ENCODE peak calls at places on chromosomes 7 and 10, in six cellular contexts. E is fibroblast of lung, M is NB4, D is astrocyte of the cerebellum, A is fibroblast of mammary gland, Z is choroid plexus epithelial cell. T is an unnamed sample.

GRCh38 chr7:141460781-141461715 is 90.2 kb upstream of the AGK start:
- DNase-seq in E (peak), M (no peak), D (no peak), A (peak), Z (no peak), T (no peak)

GRCh38 chr7:149459540-149460433 is 1.1 kb downstream of the ZNF777 start:
- DNase-seq in E (peak), M (peak), D (no peak), A (no peak), Z (peak), T (no peak)

GRCh38 chr10:29858352-29859267 is 200.8 kb downstream of the JCAD start:
- DNase-seq in E (peak), M (peak), D (no peak), A (peak), Z (peak), T (peak)

GRCh38 chr10:48187713-48188541 is 86.6 kb downstream of the FRMPD2 start:
- DNase-seq in E (no peak), M (no peak), D (no peak), A (no peak), Z (no peak), T (peak)

GRCh38 chr10:71606721-71607430 is 112.7 kb downstream of the C10orf105 start:
- DNase-seq in E (no peak), M (no peak), D (no peak), A (no peak), Z (no peak), T (no peak)

GRCh38 chr10:77084431-77085144 is 553.0 kb downstream of the KCNMA1 start:
- DNase-seq in E (no peak), M (no peak), D (no peak), A (peak), Z (no peak), T (no peak)

GRCh38 chr7:51317582-51317910 is 937 bp upstream of the COBL start:
- DNase-seq in E (no peak), M (no peak), D (no peak), A (no peak), Z (no peak), T (no peak)

GRCh38 chr7:70484255-70484654 is 647.7 kb upstream of the GALNT17 start:
- DNase-seq in E (no peak), M (no peak), D (peak), A (no peak), Z (no peak), T (no peak)

GRCh38 chr7:151759591-151760042 is 117.3 kb downstream of the PRKAG2 start:
- DNase-seq in E (peak), M (peak), D (peak), A (peak), Z (peak), T (no peak)

GRCh38 chr7:91126762-91127161 is 137.5 kb upstream of the FZD1 start:
- DNase-seq in E (no peak), M (no peak), D (no peak), A (no peak), Z (no peak), T (no peak)

GRCh38 chr7:1274876-1275684 is 42.4 kb downstream of the UNCX start:
- DNase-seq in E (no peak), M (no peak), D (no peak), A (no peak), Z (no peak), T (no peak)

GRCh38 chr7:1941464-1942025 is 271.5 kb downstream of the ELFN1 start:
- DNase-seq in E (no peak), M (peak), D (no peak), A (no peak), Z (no peak), T (no peak)

GRCh38 chr10:8428654-8429053 is 374.2 kb downstream of the GATA3 start:
- DNase-seq in E (no peak), M (no peak), D (no peak), A (no peak), Z (no peak), T (no peak)

GRCh38 chr7:147567043-147567442 is 1023.5 kb upstream of the C7orf33 start:
- DNase-seq in E (no peak), M (no peak), D (no peak), A (peak), Z (no peak), T (no peak)

GRCh38 chr7:13879994-13880686 is 109.3 kb downstream of the ETV1 start:
- DNase-seq in E (peak), M (no peak), D (no peak), A (peak), Z (no peak), T (no peak)

GRCh38 chr10:46245381-46245900 is 41.4 kb upstream of the ANTXRL start:
- DNase-seq in E (no peak), M (no peak), D (no peak), A (no peak), Z (no peak), T (no peak)

GRCh38 chr10:3660753-3661152 is 124.3 kb downstream of the KLF6 start:
- DNase-seq in E (no peak), M (no peak), D (no peak), A (no peak), Z (no peak), T (no peak)

GRCh38 chr10:62077330-62078015 is 176.0 kb downstream of the ARID5B start:
- DNase-seq in E (no peak), M (no peak), D (no peak), A (no peak), Z (no peak), T (no peak)

GRCh38 chr7:108057951-108058391 is 55.0 kb upstream of the LAMB1 start:
- DNase-seq in E (no peak), M (no peak), D (no peak), A (no peak), Z (no peak), T (no peak)

GRCh38 chr7:116216956-116217570 is 6.7 kb downstream of the TES start:
- DNase-seq in E (no peak), M (no peak), D (no peak), A (no peak), Z (peak), T (no peak)

GRCh38 chr10:123681285-123681684 is 15.1 kb downstream of the GPR26 start:
- DNase-seq in E (no peak), M (no peak), D (no peak), A (no peak), Z (no peak), T (no peak)

GRCh38 chr10:14358886-14359573 is 28.3 kb upstream of the FRMD4A start:
- DNase-seq in E (peak), M (no peak), D (peak), A (no peak), Z (no peak), T (no peak)

GRCh38 chr7:55020481-55020871 is 1.7 kb downstream of the EGFR start:
- DNase-seq in E (peak), M (no peak), D (no peak), A (peak), Z (peak), T (no peak)

GRCh38 chr10:109895095-109895818 is 28.1 kb downstream of the XPNPEP1 start:
- DNase-seq in E (peak), M (no peak), D (peak), A (peak), Z (peak), T (no peak)

GRCh38 chr7:127895360-127895759 is 135.9 kb downstream of the LRRC4 start:
- DNase-seq in E (no peak), M (no peak), D (no peak), A (no peak), Z (no peak), T (no peak)

GRCh38 chr7:148773344-148773743 is 74.6 kb downstream of the CUL1 start:
- DNase-seq in E (peak), M (peak), D (peak), A (no peak), Z (peak), T (no peak)

GRCh38 chr7:73423519-73424485 is 9.8 kb upstream of the FZD9 start:
- DNase-seq in E (peak), M (no peak), D (no peak), A (no peak), Z (peak), T (no peak)

GRCh38 chr10:92897916-92898315 is 49.6 kb downstream of the EXOC6 start:
- DNase-seq in E (no peak), M (peak), D (no peak), A (peak), Z (no peak), T (no peak)

GRCh38 chr7:91067266-91067665 is 197.0 kb upstream of the FZD1 start:
- DNase-seq in E (no peak), M (no peak), D (no peak), A (no peak), Z (no peak), T (no peak)

GRCh38 chr7:23347682-23348180 is 48.6 kb downstream of the MALSU1 start:
- DNase-seq in E (peak), M (peak), D (peak), A (peak), Z (peak), T (no peak)

GRCh38 chr10:75117996-75118395 is 6.5 kb downstream of the SAMD8 start:
- DNase-seq in E (no peak), M (no peak), D (no peak), A (peak), Z (peak), T (no peak)

GRCh38 chr10:69413221-69413865 is 3.4 kb downstream of the TACR2 start:
- DNase-seq in E (peak), M (peak), D (peak), A (peak), Z (peak), T (no peak)

GRCh38 chr7:2605608-2606538 is 25.9 kb upstream of the TTYH3 start:
- DNase-seq in E (no peak), M (no peak), D (no peak), A (no peak), Z (no peak), T (no peak)

GRCh38 chr7:65239707-65240352 is 133.8 kb upstream of the ZNF92 start:
- DNase-seq in E (peak), M (peak), D (no peak), A (no peak), Z (peak), T (no peak)

GRCh38 chr10:36023939-36024338 is 381.8 kb upstream of the FZD8 start:
- DNase-seq in E (peak), M (peak), D (peak), A (peak), Z (peak), T (peak)

GRCh38 chr10:33071857-33072256 is 113.8 kb upstream of the ITGB1 start:
- DNase-seq in E (no peak), M (no peak), D (no peak), A (no peak), Z (no peak), T (no peak)

GRCh38 chr10:33070101-33070500 is 112.1 kb upstream of the ITGB1 start:
- DNase-seq in E (no peak), M (no peak), D (no peak), A (no peak), Z (no peak), T (no peak)

GRCh38 chr10:33067917-33068316 is 109.9 kb upstream of the ITGB1 start:
- DNase-seq in E (no peak), M (no peak), D (no peak), A (no peak), Z (no peak), T (no peak)

GRCh38 chr10:33074443-33074842 is 116.4 kb upstream of the ITGB1 start:
- DNase-seq in E (no peak), M (no peak), D (no peak), A (no peak), Z (no peak), T (no peak)

GRCh38 chr10:33073641-33074410 is 115.8 kb upstream of the ITGB1 start:
- DNase-seq in E (no peak), M (peak), D (no peak), A (peak), Z (peak), T (no peak)
- TF ChIP-seq CTCF in E (peak), M (no peak), D (no peak), A (peak), Z (no peak), T (peak)

GRCh38 chr10:117596666-117597065 is 54.1 kb downstream of the EMX2 start:
- DNase-seq in E (no peak), M (no peak), D (no peak), A (no peak), Z (no peak), T (no peak)

GRCh38 chr10:117594722-117595121 is 52.2 kb downstream of the EMX2 start:
- DNase-seq in E (no peak), M (no peak), D (no peak), A (peak), Z (peak), T (no peak)

GRCh38 chr10:117601716-117602115 is 59.2 kb downstream of the EMX2 start:
- DNase-seq in E (no peak), M (no peak), D (no peak), A (no peak), Z (no peak), T (no peak)

GRCh38 chr10:117603081-117603480 is 60.5 kb downstream of the EMX2 start:
- DNase-seq in E (no peak), M (no peak), D (no peak), A (no peak), Z (no peak), T (no peak)

GRCh38 chr10:117597216-117597615 is 54.7 kb downstream of the EMX2 start:
- DNase-seq in E (no peak), M (no peak), D (no peak), A (no peak), Z (no peak), T (no peak)
- H3K4me3 ChIP-seq in E (no peak), M (no peak), D (no peak), A (no peak), Z (no peak), T (no peak)

DNA sequence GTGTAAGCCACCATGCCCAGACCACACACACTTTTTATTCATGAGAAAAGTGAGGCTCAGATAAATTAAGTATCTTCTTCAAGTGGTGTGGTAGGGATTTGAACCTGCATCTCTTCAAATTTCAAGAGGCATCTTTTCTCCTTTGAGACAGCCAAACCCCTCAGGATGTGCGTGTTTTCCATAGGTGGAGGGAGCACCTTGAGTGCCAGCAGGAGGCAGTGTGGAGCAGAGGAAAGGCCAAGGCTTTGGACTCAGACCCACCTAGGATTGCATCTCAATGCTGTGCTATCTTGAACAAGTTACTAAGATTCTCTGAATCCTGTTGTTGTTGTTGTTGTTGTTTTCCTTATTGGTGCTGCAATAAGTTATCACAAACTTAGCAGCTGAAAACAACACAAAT is 40.2 kb upstream of the MYL10 start:
- DNase-seq in E (no peak), M (no peak), D (no peak), A (peak), Z (no peak), T (no peak)
- TF ChIP-seq CTCF in E (no peak), M (peak), D (peak), A (peak), Z (peak), T (peak)

DNA sequence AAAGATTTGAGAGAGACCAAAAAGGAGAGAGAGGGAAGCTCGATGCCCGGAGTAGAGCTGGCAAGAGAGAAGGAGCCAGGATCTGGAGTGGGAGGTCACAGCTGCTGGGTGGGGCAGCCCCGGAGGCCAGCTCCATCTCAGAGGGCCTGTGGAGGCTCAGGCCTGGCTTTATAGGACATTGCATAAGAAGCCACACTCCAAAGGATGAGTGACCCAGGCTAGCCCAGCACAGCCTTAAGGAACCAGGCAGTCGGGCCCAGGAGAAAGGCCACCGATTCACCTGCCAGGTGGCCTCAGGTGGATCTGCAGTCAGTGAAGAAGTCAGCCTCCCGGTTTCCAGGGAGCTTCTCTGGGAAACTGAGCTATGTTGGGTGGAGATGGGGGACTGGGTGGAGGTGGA is 691 bp downstream of the PLAC9 start:
- DNase-seq in E (no peak), M (no peak), D (no peak), A (peak), Z (no peak), T (no peak)
- H3K4me3 ChIP-seq in E (peak), M (no peak), D (peak), A (peak), Z (peak), T (no peak)

DNA sequence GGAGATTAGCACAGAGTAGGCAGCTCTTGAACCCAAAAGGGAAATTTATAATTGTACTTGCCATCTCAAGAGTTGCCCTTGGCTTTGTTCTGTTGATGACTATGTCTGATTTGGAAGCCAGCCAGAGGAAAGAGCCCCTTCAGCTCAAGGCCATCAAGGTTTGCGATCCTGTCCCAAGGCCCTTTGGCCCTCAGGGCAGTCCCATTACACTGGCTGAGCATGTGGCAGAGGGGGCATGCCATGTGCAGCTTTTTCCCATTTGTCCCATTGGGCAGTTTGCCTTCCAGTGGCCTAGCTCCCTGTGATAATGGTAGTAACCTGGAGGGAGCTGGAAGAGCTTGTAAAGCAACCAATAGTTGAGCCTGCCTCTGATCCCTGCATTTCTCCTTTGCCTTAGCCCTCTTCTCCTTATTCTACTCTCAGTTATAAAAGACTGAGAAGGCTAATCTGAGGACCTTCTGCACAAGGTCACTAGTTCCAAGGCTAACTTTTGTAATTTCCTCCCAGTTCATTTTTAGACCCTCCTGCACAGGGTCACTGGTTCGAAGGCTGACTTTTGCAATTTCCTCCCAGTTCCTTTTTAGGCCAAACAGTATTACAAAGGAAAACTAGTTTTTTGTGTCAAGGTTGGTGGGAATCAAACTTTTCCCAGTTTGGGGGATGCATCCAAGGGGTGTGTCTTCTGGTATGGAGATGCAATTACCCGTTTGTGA is 31.0 kb upstream of the ARHGAP12 start:
- DNase-seq in E (no peak), M (peak), D (no peak), A (no peak), Z (no peak), T (no peak)
- TF ChIP-seq CTCF in E (no peak), M (no peak), D (no peak), A (no peak), Z (no peak), T (no peak)

GRCh38 chr10:126907423-126907970 is 2.3 kb downstream of the DOCK1 start:
- DNase-seq in E (no peak), M (no peak), D (no peak), A (no peak), Z (no peak), T (no peak)

GRCh38 chr10:126904807-126905686 is at the start of gene DOCK1:
- DNase-seq in E (peak), M (no peak), D (peak), A (peak), Z (peak), T (no peak)

GRCh38 chr10:126905776-126906703 is 812 bp downstream of the DOCK1 start:
- DNase-seq in E (peak), M (no peak), D (no peak), A (no peak), Z (peak), T (no peak)

GRCh38 chr10:126908225-126908624 is 3.0 kb downstream of the DOCK1 start:
- DNase-seq in E (peak), M (no peak), D (no peak), A (no peak), Z (no peak), T (no peak)

GRCh38 chr10:126906704-126907422 is 1.6 kb downstream of the DOCK1 start:
- DNase-seq in E (no peak), M (no peak), D (no peak), A (no peak), Z (no peak), T (no peak)
- H3K4me3 ChIP-seq in E (peak), M (no peak), D (peak), A (peak), Z (peak), T (peak)

DNA sequence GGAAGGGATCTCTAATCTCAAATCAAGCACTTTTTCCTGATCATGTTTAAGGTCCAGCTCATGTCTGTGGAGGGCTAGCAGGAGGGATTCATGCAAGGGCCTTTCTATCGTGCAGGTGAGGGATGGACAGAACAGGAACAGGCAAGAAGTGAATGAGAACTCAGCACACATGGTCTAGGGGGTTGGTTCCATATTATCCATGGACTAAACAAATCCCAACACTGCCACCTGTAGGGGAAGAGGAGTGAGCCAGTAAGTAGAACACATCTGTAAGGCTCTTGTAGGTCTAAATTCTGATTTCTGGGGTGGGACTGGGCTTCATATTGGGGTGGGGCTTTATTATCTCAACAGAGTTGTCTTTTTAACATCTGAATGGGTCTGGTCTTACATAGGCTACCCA is 138.0 kb upstream of the TARP start:
- DNase-seq in E (peak), M (peak), D (no peak), A (peak), Z (peak), T (no peak)
- TF ChIP-seq CTCF in E (no peak), M (peak), D (no peak), A (peak), Z (peak), T (peak)

GRCh38 chr7:105234886-105235285 is 153.8 kb downstream of the SRPK2 start:
- DNase-seq in E (no peak), M (no peak), D (no peak), A (no peak), Z (no peak), T (no peak)
- H3K4me3 ChIP-seq in E (no peak), M (no peak), D (no peak), A (no peak), Z (no peak), T (no peak)

DNA sequence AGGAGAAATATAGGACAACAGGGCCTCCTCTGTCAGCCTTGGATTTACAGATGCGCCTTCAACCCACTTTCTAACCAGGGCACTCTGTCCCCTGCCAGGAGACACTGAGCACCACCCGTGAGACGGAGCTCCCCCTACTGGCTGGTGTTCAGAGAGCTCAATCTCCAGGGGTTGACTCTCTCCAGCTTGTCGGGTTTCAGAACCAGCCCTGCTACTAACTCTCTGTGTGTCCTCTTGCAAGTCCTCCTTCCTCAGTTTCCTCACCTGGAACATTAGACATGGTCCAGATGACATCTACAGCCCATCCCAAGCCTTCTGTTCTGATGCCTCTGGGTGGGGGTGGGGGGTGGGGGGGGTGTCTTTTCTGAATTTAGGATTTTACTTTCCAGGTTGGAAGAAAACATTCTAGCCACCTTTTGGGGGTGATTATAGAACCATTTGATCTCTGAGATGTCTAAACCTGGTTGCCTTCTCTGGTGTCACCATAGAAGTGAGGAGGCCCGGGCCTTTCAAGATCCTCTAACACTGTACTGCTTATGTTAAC is 411.1 kb upstream of the ZMIZ1 start:
- DNase-seq in E (peak), M (peak), D (no peak), A (peak), Z (peak), T (no peak)
- TF ChIP-seq CTCF in E (peak), M (peak), D (peak), A (peak), Z (peak), T (peak)

T was measured in epithelial cell of proximal tubule.